ENCODE peak calls at places on chromosomes 2 and 18, in nine cellular contexts. Q, O, T, D, E, Z, X, L and Y are unnamed samples. For H3K36me3, the result is how much of the 10 kb centered on the place peaks cover.

GRCh38 chr2:20137131-20137571 is 85.7 kb upstream of the LAPTM4A start:
- DNase-seq in Q (no peak), E (no peak), D (no peak), T (no peak), X (no peak), Z (peak), O (no peak), L (no peak), Y (no peak)

GRCh38 chr18:57542801-57543427 is 43.6 kb downstream of the FECH start:
- DNase-seq in X (no peak), E (no peak), D (peak), T (no peak), Z (no peak), Q (no peak), L (no peak), O (no peak), Y (peak)

GRCh38 chr2:8408560-8409460 is 273.0 kb upstream of the ID2 start:
- DNase-seq in Q (no peak), Z (no peak), X (no peak), O (peak), E (peak), T (no peak), L (no peak), D (no peak), Y (no peak)

GRCh38 chr18:33034941-33035340 is 262.1 kb upstream of the KLHL14 start:
- DNase-seq in O (no peak), L (no peak), Z (no peak), E (no peak), Q (no peak), D (no peak), T (no peak), X (no peak), Y (no peak)

GRCh38 chr2:120957905-120958304 is 222.2 kb downstream of the GLI2 start:
- DNase-seq in O (no peak), L (no peak), E (no peak), T (no peak), X (no peak), Q (no peak), D (no peak), Z (no peak), Y (no peak)

GRCh38 chr2:96103906-96104861 is 12.2 kb downstream of the ADRA2B start:
- DNase-seq in O (no peak), L (no peak), Q (peak), D (no peak), X (no peak), Z (peak), T (no peak), E (no peak), Y (no peak)

GRCh38 chr2:167820488-167820887 is 426.9 kb downstream of the STK39 start:
- DNase-seq in T (no peak), O (no peak), E (no peak), L (no peak), Z (no peak), D (no peak), X (no peak), Q (no peak), Y (no peak)

GRCh38 chr2:131062066-131062465 is 31.2 kb downstream of the FAM168B start:
- DNase-seq in T (no peak), L (no peak), E (no peak), Z (no peak), X (no peak), Q (no peak), O (no peak), D (no peak), Y (no peak)

GRCh38 chr2:222318026-222318711 is 19.4 kb upstream of the PAX3 start:
- DNase-seq in Z (peak), X (no peak), O (peak), Q (peak), L (no peak), D (peak), E (no peak), T (peak), Y (peak)

GRCh38 chr2:166593403-166593802 is 99.4 kb upstream of the SCN7A start:
- DNase-seq in E (no peak), O (no peak), Z (no peak), Q (no peak), T (no peak), D (no peak), X (no peak), L (no peak), Y (peak)

GRCh38 chr2:152620218-152620617 is 97.0 kb downstream of the PRPF40A start:
- DNase-seq in Q (no peak), O (no peak), E (no peak), T (no peak), L (no peak), X (no peak), Z (no peak), D (peak), Y (no peak)

GRCh38 chr2:64919261-64919660 is 69.9 kb upstream of the SLC1A4 start:
- DNase-seq in X (peak), D (no peak), O (no peak), L (no peak), E (no peak), Q (no peak), Z (no peak), T (no peak), Y (no peak)

GRCh38 chr18:61690418-61691138 is 202.2 kb downstream of the RNF152 start:
- DNase-seq in L (no peak), T (no peak), E (no peak), Q (no peak), O (no peak), D (no peak), Z (no peak), X (no peak), Y (no peak)

GRCh38 chr2:237500681-237501424 is 13.8 kb downstream of the MLPH start:
- DNase-seq in Z (no peak), Q (peak), X (no peak), D (peak), E (no peak), O (no peak), T (no peak), L (no peak), Y (peak)

GRCh38 chr18:59699750-59700534 is 2.7 kb upstream of the CCBE1 start:
- DNase-seq in E (no peak), O (no peak), X (no peak), L (no peak), T (no peak), D (no peak), Q (no peak), Z (no peak), Y (no peak)

GRCh38 chr2:190267302-190267701 is 52.3 kb downstream of the HIBCH start:
- DNase-seq in L (no peak), X (no peak), Q (no peak), D (no peak), Z (no peak), T (no peak), E (no peak), O (no peak), Y (peak)

GRCh38 chr2:232781765-232782164 is 5.4 kb upstream of the KCNJ13 start:
- DNase-seq in E (no peak), O (peak), X (no peak), T (no peak), Z (no peak), L (no peak), Q (no peak), D (peak), Y (peak)

GRCh38 chr2:96916156-96917007 is 46.5 kb upstream of the SEMA4C start:
- DNase-seq in L (peak), D (no peak), E (no peak), O (no peak), Q (no peak), X (no peak), Z (no peak), T (no peak), Y (no peak)

GRCh38 chr18:51072586-51073303 is 42.7 kb downstream of the SMAD4 start:
- DNase-seq in Q (no peak), E (no peak), X (no peak), Z (no peak), L (no peak), O (no peak), D (no peak), T (no peak), Y (no peak)

GRCh38 chr2:239498981-239499633 is 98.3 kb upstream of the HDAC4 start:
- DNase-seq in O (no peak), X (no peak), T (no peak), Z (peak), L (peak), D (peak), Q (no peak), E (no peak), Y (no peak)

GRCh38 chr2:1739961-1740713 is 4.2 kb downstream of the PXDN start:
- DNase-seq in O (no peak), L (no peak), E (no peak), Z (no peak), Q (peak), T (no peak), D (no peak), X (no peak), Y (peak)

GRCh38 chr2:223563462-223563861 is 38.7 kb downstream of the SCG2 start:
- DNase-seq in X (no peak), O (no peak), E (no peak), D (peak), Z (no peak), L (no peak), Q (no peak), T (no peak), Y (peak)
- TF ChIP-seq CTCF in X (no peak), O (no peak), E (no peak), D (no peak), Z (no peak), L (no peak), Q (no peak), T (no peak), Y (peak)

DNA sequence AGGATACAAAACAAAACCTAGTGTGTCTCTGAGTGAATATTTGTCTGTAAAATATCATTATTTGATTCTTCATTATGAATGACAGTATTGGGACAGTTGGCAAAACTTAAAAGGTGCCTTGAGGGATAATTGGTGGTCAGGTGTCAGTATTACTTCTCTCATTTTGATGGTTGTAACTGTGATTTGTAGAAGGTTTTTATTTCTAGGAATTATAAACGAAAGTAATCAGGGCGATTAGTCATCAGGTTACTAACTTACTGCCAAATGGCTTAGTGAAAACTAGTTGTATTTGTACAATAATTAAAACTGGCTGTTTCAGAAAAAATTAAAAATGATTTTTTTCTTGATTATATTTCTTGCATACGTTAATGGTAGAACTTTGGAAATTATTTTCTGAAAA is 117.6 kb downstream of the BIRC6 start:
- DNase-seq in T (no peak), Z (no peak), O (no peak), Q (no peak), L (no peak), X (no peak), D (no peak), E (no peak), Y (no peak)
- H3K36me3 ChIP-seq in T (under half), Z (under half), O (under half), Q (half or more), L (under half), X (half or more), D (under half), E (under half), Y (under half)

GRCh38 chr2:225019100-225019499 is 23.2 kb downstream of the DOCK10 start:
- DNase-seq in D (no peak), T (no peak), E (no peak), X (no peak), O (no peak), Q (no peak), Z (no peak), L (no peak), Y (no peak)

GRCh38 chr2:225013432-225014048 is 28.7 kb downstream of the DOCK10 start:
- DNase-seq in Z (no peak), L (no peak), O (no peak), E (no peak), X (no peak), D (no peak), T (no peak), Q (no peak), Y (peak)

GRCh38 chr2:225017098-225017685 is 25.1 kb downstream of the DOCK10 start:
- DNase-seq in X (no peak), O (no peak), Q (no peak), Z (no peak), T (no peak), L (no peak), D (no peak), E (no peak), Y (no peak)

GRCh38 chr2:225020157-225020864 is 22.0 kb downstream of the DOCK10 start:
- DNase-seq in X (no peak), O (no peak), E (no peak), D (no peak), Z (no peak), T (no peak), L (no peak), Q (no peak), Y (no peak)

GRCh38 chr2:225017713-225018112 is 24.6 kb downstream of the DOCK10 start:
- DNase-seq in T (no peak), X (no peak), Z (no peak), Q (no peak), L (no peak), O (no peak), D (no peak), E (no peak), Y (no peak)
- TF ChIP-seq CTCF in T (peak), X (no peak), Z (no peak), Q (no peak), L (no peak), O (no peak), D (no peak), E (no peak), Y (peak)

DNA sequence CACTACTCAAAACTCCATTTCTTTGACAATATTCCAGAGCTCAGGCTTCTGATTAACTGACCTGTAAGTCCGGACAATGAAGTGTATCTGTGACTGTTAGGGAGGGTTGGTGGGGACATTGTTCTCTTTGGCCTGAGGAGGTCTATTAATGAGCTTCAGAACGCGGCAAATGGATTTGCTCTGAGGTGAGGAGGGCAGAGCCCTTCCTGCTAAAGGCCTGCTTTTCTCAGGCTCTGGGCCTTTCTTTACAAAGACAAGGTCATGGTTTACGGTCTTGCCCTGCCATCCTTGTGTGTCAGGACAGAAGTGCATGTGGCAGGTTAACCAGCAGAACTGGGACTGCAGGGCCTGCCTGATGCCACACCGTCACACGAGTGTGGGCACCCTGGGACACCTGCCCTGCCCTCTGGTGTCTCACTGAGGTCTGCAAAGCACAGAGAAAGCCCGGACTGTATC is 7.2 kb downstream of the ALKAL2 start:
- DNase-seq in L (no peak), E (no peak), Z (peak), X (no peak), T (no peak), D (no peak), O (no peak), Q (no peak), Y (no peak)
- H3K36me3 ChIP-seq in L (under half), E (under half), Z (under half), X (half or more), T (under half), D (under half), O (under half), Q (half or more), Y (under half)

DNA sequence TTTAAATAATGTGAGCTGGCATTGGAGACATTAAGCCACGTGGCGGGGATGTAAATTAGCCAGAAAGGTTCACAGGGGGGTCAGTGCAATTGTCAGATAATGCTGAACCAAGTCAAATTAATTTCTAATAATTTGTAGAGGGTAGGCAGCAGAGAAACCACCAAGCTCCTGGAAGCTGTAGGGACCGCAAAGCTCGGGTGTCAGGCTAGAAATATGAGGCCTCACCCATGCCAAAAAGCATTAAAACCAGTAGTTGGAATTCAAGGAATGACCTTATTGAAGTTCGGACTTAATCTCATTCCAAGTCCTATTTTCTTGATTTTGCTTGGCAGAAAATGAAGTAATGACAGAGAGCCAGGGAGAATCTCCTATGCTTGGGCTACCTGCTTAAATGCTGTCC is 519.8 kb downstream of the SLC4A3 start:
- DNase-seq in L (no peak), T (no peak), O (no peak), D (no peak), Q (no peak), E (no peak), Z (no peak), X (no peak), Y (peak)
- TF ChIP-seq CTCF in L (no peak), T (no peak), O (no peak), D (no peak), Q (no peak), E (no peak), Z (no peak), X (no peak), Y (no peak)